ENCODE peak calls at places on chromosomes 2 and 18, in ten cellular contexts. X, H, I, M, E, F, P, B, J and G are unnamed samples. For H3K36me3, the result is how much of the 10 kb centered on the place peaks cover.

GRCh38 chr2:5360081-5360480 is 332.1 kb upstream of the SOX11 start:
- DNase-seq in X (no peak), H (no peak), I (no peak), M (no peak), E (no peak), F (no peak), P (no peak), B (no peak), J (no peak), G (no peak)

GRCh38 chr18:77044866-77045664 is 87.5 kb downstream of the MBP start:
- DNase-seq in X (no peak), H (no peak), I (no peak), M (no peak), E (no peak), F (no peak), P (no peak), B (no peak), J (no peak), G (no peak)

GRCh38 chr2:73258913-73259215 is 24.8 kb downstream of the CCT7 start:
- DNase-seq in X (no peak), H (no peak), I (no peak), M (no peak), E (no peak), F (no peak), P (no peak), B (no peak), J (no peak), G (peak)

GRCh38 chr2:234304945-234305344 is 191.9 kb downstream of the ARL4C start:
- DNase-seq in X (peak), H (no peak), I (peak), M (peak), E (peak), F (no peak), P (no peak), B (no peak), J (no peak), G (no peak)

GRCh38 chr2:20596973-20597867 is 53.7 kb downstream of the HS1BP3 start:
- DNase-seq in X (no peak), H (peak), I (no peak), M (no peak), E (no peak), F (peak), P (peak), B (peak), J (peak), G (peak)

GRCh38 chr18:64929026-64929425 is 780.1 kb upstream of the LINC00305 start:
- DNase-seq in X (peak), H (no peak), I (no peak), M (no peak), E (no peak), F (no peak), P (no peak), B (no peak), J (peak), G (no peak)

GRCh38 chr2:44244135-44244871 is 31.0 kb upstream of the SLC3A1 start:
- DNase-seq in X (peak), H (peak), I (peak), M (peak), E (peak), F (peak), P (peak), B (peak), J (peak), G (no peak)

GRCh38 chr18:51066273-51066672 is 36.3 kb downstream of the SMAD4 start:
- DNase-seq in X (no peak), H (no peak), I (peak), M (no peak), E (no peak), F (no peak), P (no peak), B (no peak), J (peak), G (no peak)

GRCh38 chr2:105042189-105042588 is 4.3 kb downstream of the MRPS9 start:
- DNase-seq in X (no peak), H (no peak), I (no peak), M (peak), E (no peak), F (no peak), P (no peak), B (no peak), J (no peak), G (no peak)

DNA sequence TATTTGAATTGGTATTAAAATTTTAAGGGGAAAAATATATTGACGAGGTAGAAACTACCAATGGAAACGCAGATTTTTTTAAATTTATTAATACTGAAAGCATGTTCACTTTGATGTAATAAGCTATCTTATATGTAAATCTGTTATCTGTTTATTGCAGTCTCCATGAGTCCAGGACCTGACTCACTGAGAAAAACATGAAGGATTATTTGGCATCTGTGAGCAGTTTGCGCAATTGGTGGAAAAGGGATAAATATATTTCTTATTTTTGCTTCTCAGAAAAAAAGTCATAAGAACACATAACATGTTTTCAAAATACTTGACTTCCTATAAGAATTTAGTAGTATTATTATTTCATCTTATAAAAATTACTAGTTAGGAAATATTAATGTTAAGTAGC is 561.4 kb downstream of the ADCYAP1 start:
- DNase-seq in X (no peak), H (no peak), I (no peak), M (no peak), E (no peak), F (no peak), P (no peak), B (no peak), J (no peak), G (no peak)
- TF ChIP-seq CTCF in X (no peak), H (no peak), I (no peak), M (no peak), E (no peak), F (no peak), P (no peak), B (no peak), J (no peak), G (no peak)

GRCh38 chr18:74520096-74520833 is 14.0 kb upstream of the CNDP1 start:
- DNase-seq in X (no peak), H (no peak), I (no peak), M (no peak), E (no peak), F (peak), P (no peak), B (no peak), J (no peak), G (no peak)

GRCh38 chr18:74517236-74517630 is 17.1 kb upstream of the CNDP1 start:
- DNase-seq in X (no peak), H (no peak), I (no peak), M (no peak), E (no peak), F (peak), P (no peak), B (no peak), J (no peak), G (no peak)

GRCh38 chr18:74521068-74521725 is 13.1 kb upstream of the CNDP1 start:
- DNase-seq in X (no peak), H (no peak), I (no peak), M (no peak), E (no peak), F (peak), P (no peak), B (no peak), J (no peak), G (no peak)

GRCh38 chr18:74518456-74519315 is 15.6 kb upstream of the CNDP1 start:
- DNase-seq in X (no peak), H (no peak), I (no peak), M (no peak), E (no peak), F (peak), P (no peak), B (no peak), J (no peak), G (no peak)

GRCh38 chr18:74519320-74520095 is 14.8 kb upstream of the CNDP1 start:
- DNase-seq in X (no peak), H (no peak), I (no peak), M (no peak), E (no peak), F (peak), P (no peak), B (no peak), J (no peak), G (no peak)
- H3K36me3 ChIP-seq in X (under half), H (half or more), I (under half), M (under half), E (under half), F (half or more), P (under half), B (half or more), J (under half), G (half or more)

DNA sequence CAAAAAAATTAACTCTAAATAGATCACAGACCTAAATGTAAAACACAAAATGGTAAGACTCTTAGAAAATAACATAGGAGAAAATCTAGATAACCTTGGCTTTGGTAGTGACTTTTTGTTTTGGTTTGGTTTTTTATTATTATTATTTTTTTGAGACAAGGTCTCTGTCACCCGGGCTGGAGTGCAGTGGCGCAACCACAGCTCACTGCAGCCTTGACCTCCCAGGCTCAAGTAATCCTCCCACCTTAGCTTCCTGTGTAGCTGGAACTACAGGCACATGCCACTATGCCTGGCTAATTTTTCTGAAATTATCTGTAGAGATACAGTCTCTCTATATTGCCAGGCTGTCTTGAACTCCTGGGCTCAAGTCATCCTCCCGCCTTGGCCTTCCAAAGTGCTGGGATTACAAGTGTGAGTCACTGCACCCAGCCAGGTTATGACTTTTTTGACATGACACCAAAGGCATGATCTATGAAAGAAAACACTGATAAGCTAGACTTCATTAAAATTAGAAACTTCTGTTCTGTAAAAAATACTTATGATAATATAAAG is 88.0 kb downstream of the HNRNPLL start:
- DNase-seq in X (peak), H (no peak), I (no peak), M (no peak), E (no peak), F (no peak), P (peak), B (no peak), J (no peak), G (no peak)
- H3K27ac ChIP-seq in X (peak), H (peak), I (no peak), M (no peak), E (no peak), F (peak), P (peak), B (peak), J (no peak), G (no peak)

DNA sequence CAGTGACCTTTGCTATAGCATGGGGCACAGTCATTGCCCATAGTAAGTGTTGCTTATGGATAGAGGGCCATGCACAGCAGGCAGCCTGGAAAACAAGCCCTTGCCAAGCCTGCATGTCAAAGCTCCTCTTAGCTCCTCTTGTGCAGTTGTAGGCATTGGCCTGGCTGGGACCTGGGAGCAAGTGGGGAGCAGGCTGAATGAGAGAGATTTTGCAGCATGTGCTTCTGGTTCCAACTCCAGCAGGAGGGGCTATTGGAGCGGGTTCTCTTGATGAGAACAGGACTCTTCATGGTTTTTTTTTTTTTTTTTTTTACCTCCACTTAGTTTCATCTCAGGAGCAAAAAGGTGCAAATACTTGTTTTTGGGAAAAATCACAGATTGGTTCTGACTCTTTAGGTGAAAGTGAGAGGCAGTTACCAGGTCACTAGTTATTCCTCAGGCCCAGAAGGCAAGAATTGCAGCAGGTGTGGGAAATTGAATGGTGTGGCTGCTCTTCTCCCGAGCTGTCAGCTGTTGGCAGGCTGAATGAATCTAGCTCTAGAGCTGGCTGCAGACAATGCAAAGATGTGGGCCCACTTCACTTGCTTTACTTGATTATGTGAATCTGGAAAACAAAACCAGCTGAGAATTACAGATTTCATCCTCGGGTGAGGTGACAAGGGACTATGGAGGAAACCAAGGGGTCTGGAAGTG is 95.9 kb downstream of the MAP4K4 start:
- DNase-seq in X (no peak), H (no peak), I (no peak), M (peak), E (no peak), F (no peak), P (peak), B (no peak), J (peak), G (no peak)
- TF ChIP-seq CTCF in X (peak), H (no peak), I (peak), M (peak), E (peak), F (no peak), P (no peak), B (peak), J (peak), G (no peak)